ENCODE peak calls at places on chromosomes 5 and 9, in seven cellular contexts. Y is suprapubic skin, V is heart right ventricle, F is neural progenitor cell, T is PC-3, R is brain microvascular endothelial cell, Q is GM23338. B is an unnamed sample.

GRCh38 chr9:129446828-129447550 is 173.9 kb downstream of the C9orf50 start:
- DNase-seq in V (no peak), T (no peak), F (no peak), Y (no peak), R (no peak), Q (no peak), B (no peak)

GRCh38 chr5:80825780-80826460 is 134.2 kb upstream of the RASGRF2 start:
- DNase-seq in V (no peak), T (no peak), F (no peak), Y (no peak), Q (no peak), R (no peak), B (no peak)

GRCh38 chr9:117747571-117747970 is 43.4 kb downstream of the TLR4 start:
- DNase-seq in R (no peak), T (no peak), F (no peak), Q (no peak), V (no peak), Y (no peak), B (no peak)

GRCh38 chr5:130868186-130868821 is 296.8 kb downstream of the HINT1 start:
- DNase-seq in R (peak), F (peak), Q (peak), T (no peak), Y (no peak), V (no peak), B (no peak)

GRCh38 chr5:1800470-1801060 is 642 bp upstream of the NDUFS6 start:
- DNase-seq in Q (peak), R (no peak), F (peak), Y (peak), T (peak), V (no peak), B (no peak)

GRCh38 chr9:4970970-4971641 is 14.0 kb upstream of the JAK2 start:
- DNase-seq in Q (no peak), T (no peak), Y (no peak), F (no peak), R (no peak), V (no peak), B (no peak)

GRCh38 chr9:19828586-19828985 is 39.7 kb upstream of the SLC24A2 start:
- DNase-seq in Q (no peak), F (no peak), T (no peak), V (no peak), Y (no peak), R (no peak), B (no peak)

GRCh38 chr5:103393131-103393754 is 134.7 kb downstream of the MACIR start:
- DNase-seq in Y (no peak), R (no peak), F (peak), T (peak), V (peak), Q (peak), B (no peak)

GRCh38 chr9:109880276-109881169 is 100.5 kb downstream of the PALM2AKAP2 start:
- DNase-seq in Q (peak), V (no peak), Y (no peak), T (peak), F (peak), R (peak), B (no peak)

GRCh38 chr5:59185757-59186385 is 603.0 kb downstream of the RAB3C start:
- DNase-seq in V (no peak), F (no peak), Y (no peak), T (no peak), Q (no peak), R (no peak), B (no peak)
- TF ChIP-seq CTCF in V (no peak), F (no peak), Y (no peak), T (no peak), Q (peak), R (no peak), B (no peak)

GRCh38 chr5:138352071-138352721 is at the start of gene KDM3B:
- DNase-seq in R (peak), Q (peak), F (peak), T (peak), V (peak), Y (peak), B (peak)
- H3K27ac ChIP-seq in R (peak), Q (peak), F (peak), T (peak), V (peak), Y (peak), B (peak)

DNA sequence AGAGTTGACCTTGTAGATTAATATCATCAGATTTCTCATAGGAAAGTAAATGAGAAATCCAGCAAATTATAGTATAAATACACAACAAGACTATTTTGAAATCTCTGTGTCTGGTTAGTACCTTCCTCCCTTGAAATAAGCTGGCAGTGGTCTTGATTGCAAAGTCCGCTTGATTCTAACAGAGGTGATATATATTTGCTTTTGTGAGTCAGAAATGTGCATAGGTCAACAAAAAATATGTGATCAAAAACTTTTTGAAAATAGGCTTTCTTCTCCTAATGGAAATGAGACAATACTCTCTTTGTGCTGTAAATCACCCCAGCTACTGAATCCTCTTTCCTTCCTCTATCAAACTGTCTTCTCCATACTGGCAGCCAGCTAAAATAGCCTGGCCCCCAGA is 749.2 kb upstream of the CDH10 start:
- DNase-seq in R (no peak), Y (no peak), Q (no peak), T (peak), F (no peak), V (no peak), B (no peak)
- H3K4me3 ChIP-seq in R (no peak), Y (no peak), Q (no peak), T (no peak), F (no peak), V (no peak), B (no peak)

DNA sequence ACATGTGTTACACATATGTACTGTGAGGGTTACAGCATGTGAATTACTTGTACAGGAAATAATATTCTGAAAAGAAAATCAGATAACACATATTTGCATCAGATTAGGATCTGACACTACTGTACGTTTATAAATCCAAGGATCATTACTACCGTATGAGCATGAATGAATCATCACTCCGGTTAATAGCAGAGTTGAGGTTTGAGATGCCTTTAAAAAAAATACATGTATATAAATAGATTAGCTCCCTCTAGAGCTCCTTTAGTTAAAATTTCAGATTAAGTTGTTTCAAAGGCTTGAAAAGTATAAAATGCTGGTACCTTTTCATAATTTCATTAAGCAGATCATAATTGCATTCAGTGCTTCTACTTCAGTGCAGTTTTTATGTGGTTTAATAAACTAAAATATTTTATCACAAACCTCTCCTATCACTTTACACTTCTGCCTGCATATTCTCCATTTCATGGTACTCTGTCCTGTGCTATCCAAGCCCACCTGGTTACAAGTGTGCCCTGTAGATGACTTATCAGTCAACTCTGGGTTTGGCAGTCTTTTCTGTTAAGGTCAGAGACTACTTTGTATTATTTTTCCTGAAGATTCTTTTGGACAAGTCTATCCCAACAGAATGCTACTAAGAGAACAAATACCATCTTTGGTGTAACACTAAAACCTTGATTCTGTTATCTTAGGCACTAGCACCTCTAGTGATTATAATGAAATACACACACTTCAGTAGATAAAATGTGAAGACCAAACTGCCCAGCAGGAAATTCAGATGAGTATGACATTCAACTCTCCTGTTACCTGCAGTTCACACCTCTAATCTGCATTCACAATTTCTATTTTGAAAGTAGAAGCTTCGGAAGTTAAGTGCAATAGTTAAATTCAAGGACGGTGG is 48.0 kb upstream of the POU5F2 start:
- DNase-seq in R (peak), F (no peak), T (peak), V (no peak), Y (no peak), Q (no peak), B (peak)
- TF ChIP-seq CTCF in R (no peak), F (peak), T (peak), V (no peak), Y (no peak), Q (no peak), B (peak)

DNA sequence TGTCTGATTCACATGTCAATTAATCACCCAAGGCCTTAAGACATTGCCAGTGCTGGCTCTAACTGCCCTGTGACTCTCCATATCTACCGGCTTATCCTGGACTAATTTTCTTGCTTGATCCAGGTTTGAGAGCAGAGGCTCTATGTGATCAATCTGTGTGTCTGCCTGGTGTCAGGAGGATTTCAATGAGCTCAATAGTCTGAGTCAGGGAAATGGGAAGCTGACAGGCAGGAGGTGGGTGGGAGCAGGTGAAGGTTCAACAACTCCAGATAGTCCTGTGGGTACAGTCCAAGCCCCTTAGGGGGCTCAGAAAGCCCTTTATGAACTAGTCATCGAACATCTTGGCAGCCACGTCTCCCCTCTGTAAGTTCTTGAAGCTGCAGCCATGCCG is 72.2 kb downstream of the SHB start:
- DNase-seq in Y (no peak), T (no peak), F (no peak), Q (no peak), V (no peak), R (no peak), B (no peak)
- H3K27ac ChIP-seq in Y (no peak), T (no peak), F (no peak), Q (no peak), V (no peak), R (no peak), B (peak)

GRCh38 chr5:96537386-96537785 is 104.3 kb upstream of the PCSK1 start:
- DNase-seq in V (no peak), Y (no peak), R (peak), Q (no peak), T (peak), F (no peak), B (no peak)
- H3K4me3 ChIP-seq in V (no peak), Y (no peak), R (no peak), Q (no peak), T (no peak), F (no peak), B (no peak)

DNA sequence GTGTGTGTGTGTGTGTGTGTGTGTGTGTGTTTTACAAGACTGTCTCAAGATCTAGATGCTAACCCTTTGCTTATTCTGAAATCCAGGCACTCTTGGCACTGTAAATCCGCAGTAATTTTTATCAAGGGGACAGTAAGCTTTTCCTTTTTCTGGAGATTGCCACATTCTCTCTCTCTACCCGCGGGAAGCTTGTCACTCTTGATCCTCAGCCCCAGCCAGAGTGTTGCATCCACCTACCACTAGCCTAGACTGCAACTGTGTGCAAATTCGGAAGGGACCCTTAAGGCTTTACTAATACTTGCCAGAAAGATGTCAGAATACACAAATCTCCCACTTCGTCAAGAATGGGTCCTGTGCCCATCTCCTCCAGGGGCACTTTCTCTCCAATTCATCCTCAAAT is 54.9 kb upstream of the EPB41L4A start:
- DNase-seq in F (no peak), T (no peak), Q (no peak), Y (no peak), V (no peak), R (no peak), B (no peak)
- TF ChIP-seq CTCF in F (no peak), T (no peak), Q (no peak), Y (no peak), V (no peak), R (no peak), B (no peak)

DNA sequence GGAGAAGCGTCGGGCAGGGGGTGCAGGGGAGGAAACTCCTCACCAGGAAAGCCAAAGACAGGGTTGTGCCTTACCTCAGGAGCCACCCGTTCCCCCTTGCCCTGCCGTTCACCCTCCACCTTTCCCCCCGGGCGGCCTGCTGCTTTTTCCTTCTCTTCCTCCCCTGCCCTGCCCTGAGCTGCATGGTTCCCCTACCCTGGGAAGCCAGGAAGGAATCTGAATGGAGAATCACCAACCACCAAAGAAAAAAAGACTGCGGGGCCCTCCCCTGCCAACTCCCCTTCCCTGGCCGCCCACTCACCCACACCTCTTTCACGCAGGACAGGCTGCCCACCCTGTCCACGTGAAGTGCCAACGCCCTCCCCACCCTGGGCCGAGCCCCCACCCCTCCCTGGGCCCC is 815 bp upstream of the NFX1 start:
- DNase-seq in R (no peak), V (peak), F (peak), Q (peak), T (no peak), Y (peak), B (no peak)
- H3K27ac ChIP-seq in R (peak), V (peak), F (no peak), Q (peak), T (peak), Y (peak), B (peak)

DNA sequence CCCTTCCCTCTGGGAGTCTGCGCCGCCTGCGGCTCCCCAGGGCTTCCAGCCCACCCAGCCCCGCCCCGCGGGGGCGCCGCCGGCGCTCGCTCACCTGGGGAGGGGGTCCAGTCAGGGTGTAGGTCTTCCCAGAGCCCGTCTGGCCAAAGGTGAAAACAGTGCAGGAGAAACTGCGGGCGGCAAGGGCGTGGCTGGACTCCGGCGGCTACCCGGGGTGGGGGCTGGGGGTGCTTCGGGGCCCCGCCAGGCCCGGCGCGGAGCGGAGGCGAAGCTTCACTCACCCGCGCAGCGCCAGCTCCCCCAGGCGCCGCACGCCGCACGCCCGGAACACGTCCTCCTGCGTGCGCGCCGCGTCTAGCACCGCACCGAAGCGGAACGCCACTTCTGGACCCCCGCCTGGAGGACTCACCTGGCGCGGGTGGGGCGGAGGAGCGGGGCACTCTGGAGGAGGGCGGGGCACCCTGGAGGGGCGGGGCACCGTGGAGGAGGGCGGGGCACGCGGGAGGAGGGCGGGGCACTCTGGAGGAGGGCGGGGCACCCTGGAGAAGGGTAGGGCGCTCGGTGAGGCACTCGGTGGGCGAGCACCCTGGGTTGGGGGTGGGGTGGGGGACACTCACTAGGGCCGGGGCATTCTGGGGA is 952 bp downstream of the KIF12 start:
- DNase-seq in F (peak), V (no peak), R (no peak), Y (peak), T (peak), Q (peak), B (no peak)
- H3K4me3 ChIP-seq in F (peak), V (peak), R (peak), Y (peak), T (peak), Q (peak), B (peak)